ENCODE peak calls at places on chromosomes 1 and 21, in four cellular contexts. One of them, this sample, is unnamed.

GRCh38 chr1:171252482-171252881 is 4.2 kb downstream of the FMO1 start:
- DNase-seq in heart right ventricle: no peak
- DNase-seq in NCI-H2081 treated with DMSO at 0.1 percent for 48 hours: no peak
- DNase-seq in activated naive CD4-positive, alpha-beta T cell: no peak
- DNase-seq in this sample: no peak

GRCh38 chr21:39014751-39015150 is 168.5 kb downstream of the PSMG1 start:
- DNase-seq in heart right ventricle: no peak
- DNase-seq in NCI-H2081 treated with DMSO at 0.1 percent for 48 hours: no peak
- DNase-seq in activated naive CD4-positive, alpha-beta T cell: no peak
- DNase-seq in this sample: no peak

GRCh38 chr1:152111515-152111968 is 3.7 kb downstream of the TCHH start:
- DNase-seq in heart right ventricle: no peak
- DNase-seq in NCI-H2081 treated with DMSO at 0.1 percent for 48 hours: no peak
- DNase-seq in activated naive CD4-positive, alpha-beta T cell: no peak
- DNase-seq in this sample: peak

GRCh38 chr1:78045600-78045849 is 241 bp upstream of the GIPC2 start:
- DNase-seq in heart right ventricle: no peak
- DNase-seq in NCI-H2081 treated with DMSO at 0.1 percent for 48 hours: no peak
- DNase-seq in activated naive CD4-positive, alpha-beta T cell: no peak
- DNase-seq in this sample: no peak

GRCh38 chr21:33325222-33326067 is 675 bp downstream of the IFNAR1 start:
- DNase-seq in heart right ventricle: peak
- DNase-seq in NCI-H2081 treated with DMSO at 0.1 percent for 48 hours: no peak
- DNase-seq in activated naive CD4-positive, alpha-beta T cell: peak
- DNase-seq in this sample: peak

GRCh38 chr21:34197561-34197960 is 124.2 kb downstream of the MRPS6 start:
- DNase-seq in heart right ventricle: no peak
- DNase-seq in NCI-H2081 treated with DMSO at 0.1 percent for 48 hours: no peak
- DNase-seq in activated naive CD4-positive, alpha-beta T cell: no peak
- DNase-seq in this sample: no peak

GRCh38 chr1:185074307-185074706 is 28.9 kb downstream of the RNF2 start:
- DNase-seq in heart right ventricle: no peak
- DNase-seq in NCI-H2081 treated with DMSO at 0.1 percent for 48 hours: no peak
- DNase-seq in activated naive CD4-positive, alpha-beta T cell: no peak
- DNase-seq in this sample: no peak

GRCh38 chr1:41286486-41286885 is 44.4 kb upstream of the SCMH1 start:
- DNase-seq in heart right ventricle: no peak
- DNase-seq in NCI-H2081 treated with DMSO at 0.1 percent for 48 hours: no peak
- DNase-seq in activated naive CD4-positive, alpha-beta T cell: no peak
- DNase-seq in this sample: no peak

GRCh38 chr1:41476807-41477361 is 7.6 kb downstream of the EDN2 start:
- DNase-seq in heart right ventricle: peak
- DNase-seq in NCI-H2081 treated with DMSO at 0.1 percent for 48 hours: no peak
- DNase-seq in activated naive CD4-positive, alpha-beta T cell: no peak
- DNase-seq in this sample: peak

GRCh38 chr1:209862598-209863498 is 35.1 kb downstream of the UTP25 start:
- DNase-seq in heart right ventricle: no peak
- DNase-seq in NCI-H2081 treated with DMSO at 0.1 percent for 48 hours: no peak
- DNase-seq in activated naive CD4-positive, alpha-beta T cell: no peak
- DNase-seq in this sample: no peak

GRCh38 chr1:7595338-7595737 is 175.8 kb upstream of the VAMP3 start:
- DNase-seq in heart right ventricle: no peak
- DNase-seq in NCI-H2081 treated with DMSO at 0.1 percent for 48 hours: no peak
- DNase-seq in activated naive CD4-positive, alpha-beta T cell: no peak
- DNase-seq in this sample: no peak

GRCh38 chr1:157137773-157138219 is 399 bp downstream of the ETV3 start:
- DNase-seq in heart right ventricle: no peak
- DNase-seq in NCI-H2081 treated with DMSO at 0.1 percent for 48 hours: no peak
- DNase-seq in activated naive CD4-positive, alpha-beta T cell: peak
- DNase-seq in this sample: no peak

GRCh38 chr1:90902672-90903071 is 119.2 kb downstream of the ZNF644 start:
- DNase-seq in heart right ventricle: no peak
- DNase-seq in NCI-H2081 treated with DMSO at 0.1 percent for 48 hours: no peak
- DNase-seq in activated naive CD4-positive, alpha-beta T cell: no peak
- DNase-seq in this sample: no peak

GRCh38 chr1:171625225-171625624 is 3.2 kb downstream of the MYOCOS start:
- DNase-seq in heart right ventricle: no peak
- DNase-seq in NCI-H2081 treated with DMSO at 0.1 percent for 48 hours: no peak
- DNase-seq in activated naive CD4-positive, alpha-beta T cell: no peak
- DNase-seq in this sample: no peak

GRCh38 chr1:226617109-226617508 is 68.5 kb downstream of the STUM start:
- DNase-seq in heart right ventricle: no peak
- DNase-seq in NCI-H2081 treated with DMSO at 0.1 percent for 48 hours: no peak
- DNase-seq in activated naive CD4-positive, alpha-beta T cell: no peak
- DNase-seq in this sample: no peak

GRCh38 chr1:43298055-43298454 is 2.7 kb upstream of the TIE1 start:
- DNase-seq in heart right ventricle: no peak
- DNase-seq in NCI-H2081 treated with DMSO at 0.1 percent for 48 hours: no peak
- DNase-seq in activated naive CD4-positive, alpha-beta T cell: no peak
- DNase-seq in this sample: no peak

GRCh38 chr1:45563843-45564242 is 13.2 kb downstream of the AKR1A1 start:
- DNase-seq in heart right ventricle: no peak
- DNase-seq in NCI-H2081 treated with DMSO at 0.1 percent for 48 hours: no peak
- DNase-seq in activated naive CD4-positive, alpha-beta T cell: no peak
- DNase-seq in this sample: no peak

GRCh38 chr1:168689726-168690602 is 39.0 kb downstream of the DPT start:
- DNase-seq in heart right ventricle: no peak
- DNase-seq in NCI-H2081 treated with DMSO at 0.1 percent for 48 hours: no peak
- DNase-seq in activated naive CD4-positive, alpha-beta T cell: no peak
- DNase-seq in this sample: no peak

GRCh38 chr1:55724551-55725325 is 509.6 kb upstream of the USP24 start:
- DNase-seq in heart right ventricle: no peak
- DNase-seq in NCI-H2081 treated with DMSO at 0.1 percent for 48 hours: no peak
- DNase-seq in activated naive CD4-positive, alpha-beta T cell: no peak
- DNase-seq in this sample: no peak

GRCh38 chr21:43192501-43193081 is 23.8 kb downstream of the CRYAA start:
- DNase-seq in heart right ventricle: no peak
- DNase-seq in NCI-H2081 treated with DMSO at 0.1 percent for 48 hours: no peak
- DNase-seq in activated naive CD4-positive, alpha-beta T cell: no peak
- DNase-seq in this sample: no peak

GRCh38 chr1:112925015-112925414 is 31.0 kb downstream of the SLC16A1 start:
- DNase-seq in heart right ventricle: no peak
- DNase-seq in NCI-H2081 treated with DMSO at 0.1 percent for 48 hours: no peak
- DNase-seq in activated naive CD4-positive, alpha-beta T cell: no peak
- DNase-seq in this sample: no peak

GRCh38 chr1:241639040-241639652 is 1.0 kb downstream of the CHML start:
- DNase-seq in heart right ventricle: no peak
- DNase-seq in NCI-H2081 treated with DMSO at 0.1 percent for 48 hours: no peak
- DNase-seq in activated naive CD4-positive, alpha-beta T cell: no peak
- DNase-seq in this sample: no peak

GRCh38 chr1:18199462-18199861 is 91.9 kb downstream of the IGSF21 start:
- DNase-seq in heart right ventricle: no peak
- DNase-seq in NCI-H2081 treated with DMSO at 0.1 percent for 48 hours: no peak
- DNase-seq in activated naive CD4-positive, alpha-beta T cell: no peak
- DNase-seq in this sample: no peak

GRCh38 chr1:83064589-83065242 is 934.2 kb downstream of the TTLL7 start:
- DNase-seq in heart right ventricle: no peak
- DNase-seq in NCI-H2081 treated with DMSO at 0.1 percent for 48 hours: no peak
- DNase-seq in activated naive CD4-positive, alpha-beta T cell: no peak
- DNase-seq in this sample: no peak

GRCh38 chr1:66311628-66312027 is 222.3 kb upstream of the SGIP1 start:
- DNase-seq in heart right ventricle: no peak
- DNase-seq in NCI-H2081 treated with DMSO at 0.1 percent for 48 hours: no peak
- DNase-seq in activated naive CD4-positive, alpha-beta T cell: no peak
- DNase-seq in this sample: no peak

GRCh38 chr1:94329986-94330385 is 88.2 kb upstream of the ABCD3 start:
- DNase-seq in heart right ventricle: no peak
- DNase-seq in NCI-H2081 treated with DMSO at 0.1 percent for 48 hours: no peak
- DNase-seq in activated naive CD4-positive, alpha-beta T cell: no peak
- DNase-seq in this sample: no peak

GRCh38 chr1:220876511-220877347 is 2.5 kb upstream of the HLX start:
- DNase-seq in heart right ventricle: peak
- DNase-seq in NCI-H2081 treated with DMSO at 0.1 percent for 48 hours: no peak
- DNase-seq in activated naive CD4-positive, alpha-beta T cell: no peak
- DNase-seq in this sample: peak

GRCh38 chr21:29335720-29336119 is 37.0 kb downstream of the BACH1 start:
- DNase-seq in heart right ventricle: no peak
- DNase-seq in NCI-H2081 treated with DMSO at 0.1 percent for 48 hours: no peak
- DNase-seq in activated naive CD4-positive, alpha-beta T cell: no peak
- DNase-seq in this sample: no peak

GRCh38 chr1:24888061-24888970 is 41.8 kb downstream of the RUNX3 start:
- DNase-seq in heart right ventricle: no peak
- DNase-seq in NCI-H2081 treated with DMSO at 0.1 percent for 48 hours: no peak
- DNase-seq in activated naive CD4-positive, alpha-beta T cell: no peak
- DNase-seq in this sample: no peak

GRCh38 chr1:109617291-109617801 is 2.1 kb downstream of the GNAT2 start:
- DNase-seq in heart right ventricle: no peak
- DNase-seq in NCI-H2081 treated with DMSO at 0.1 percent for 48 hours: no peak
- DNase-seq in activated naive CD4-positive, alpha-beta T cell: no peak
- DNase-seq in this sample: no peak

GRCh38 chr1:109635862-109636200 is 16.2 kb downstream of the AMPD2 start:
- DNase-seq in heart right ventricle: no peak
- DNase-seq in NCI-H2081 treated with DMSO at 0.1 percent for 48 hours: no peak
- DNase-seq in activated naive CD4-positive, alpha-beta T cell: no peak
- DNase-seq in this sample: no peak

GRCh38 chr1:118223426-118223825 is 38.4 kb upstream of the SPAG17 start:
- DNase-seq in heart right ventricle: no peak
- DNase-seq in NCI-H2081 treated with DMSO at 0.1 percent for 48 hours: no peak
- DNase-seq in activated naive CD4-positive, alpha-beta T cell: no peak
- DNase-seq in this sample: peak

GRCh38 chr21:27570306-27570868 is 603.5 kb upstream of the ADAMTS5 start:
- DNase-seq in heart right ventricle: peak
- DNase-seq in NCI-H2081 treated with DMSO at 0.1 percent for 48 hours: no peak
- DNase-seq in activated naive CD4-positive, alpha-beta T cell: no peak
- DNase-seq in this sample: peak

GRCh38 chr1:205263580-205264190 is 35.9 kb downstream of the TMCC2 start:
- DNase-seq in heart right ventricle: no peak
- DNase-seq in NCI-H2081 treated with DMSO at 0.1 percent for 48 hours: no peak
- DNase-seq in activated naive CD4-positive, alpha-beta T cell: no peak
- DNase-seq in this sample: no peak

GRCh38 chr21:32484706-32485380 is 72.3 kb downstream of the EVA1C start:
- DNase-seq in heart right ventricle: no peak
- DNase-seq in NCI-H2081 treated with DMSO at 0.1 percent for 48 hours: no peak
- DNase-seq in activated naive CD4-positive, alpha-beta T cell: no peak
- DNase-seq in this sample: peak

GRCh38 chr21:38229260-38229877 is 27.4 kb upstream of the KCNJ15 start:
- DNase-seq in heart right ventricle: no peak
- DNase-seq in NCI-H2081 treated with DMSO at 0.1 percent for 48 hours: no peak
- DNase-seq in activated naive CD4-positive, alpha-beta T cell: no peak
- DNase-seq in this sample: no peak

GRCh38 chr1:38578444-38578951 is 281.1 kb downstream of the RRAGC start:
- DNase-seq in heart right ventricle: no peak
- DNase-seq in NCI-H2081 treated with DMSO at 0.1 percent for 48 hours: no peak
- DNase-seq in activated naive CD4-positive, alpha-beta T cell: no peak
- DNase-seq in this sample: no peak

GRCh38 chr1:197269053-197269452 is 1.0 kb downstream of the CRB1 start:
- DNase-seq in heart right ventricle: no peak
- DNase-seq in NCI-H2081 treated with DMSO at 0.1 percent for 48 hours: peak
- DNase-seq in activated naive CD4-positive, alpha-beta T cell: no peak
- DNase-seq in this sample: no peak

This sample was measured in left ventricle myocardium superior.